ENCODE peak calls at places on chromosomes 13 and 19, in five cellular contexts. T is suprapubic skin, K is ovary, M is A549, E is transverse colon. B is an unnamed sample. For H3K4me1, the result is how much of the 10 kb centered on the place peaks cover.

GRCh38 chr19:6766357-6767080 is 716 bp downstream of the SH2D3A start:
- DNase-seq in T (no peak), M (peak), E (no peak), K (no peak), B (no peak)

GRCh38 chr13:41389580-41389979 is 67.8 kb upstream of the RGCC start:
- DNase-seq in K (no peak), T (no peak), M (no peak), E (no peak), B (no peak)

GRCh38 chr19:58332697-58333096 is 5.9 kb downstream of the ZSCAN22 start:
- DNase-seq in E (no peak), K (no peak), M (no peak), T (no peak), B (no peak)

GRCh38 chr19:35704218-35704617 is at the start of gene ZBTB32:
- DNase-seq in T (no peak), M (no peak), K (peak), E (peak), B (no peak)

GRCh38 chr13:95641961-95642621 is 2.4 kb downstream of the DZIP1 start:
- DNase-seq in K (peak), E (peak), M (no peak), T (no peak), B (no peak)

GRCh38 chr19:47111081-47111589 is 2.4 kb downstream of the ZC3H4 start:
- DNase-seq in E (peak), M (no peak), K (peak), T (no peak), B (no peak)

GRCh38 chr19:44684892-44685847 is 13.8 kb upstream of the CEACAM16 start:
- DNase-seq in M (peak), E (peak), K (no peak), T (no peak), B (no peak)

GRCh38 chr13:76687467-76687866 is 198.7 kb downstream of the KCTD12 start:
- DNase-seq in M (no peak), T (no peak), K (no peak), E (no peak), B (no peak)

GRCh38 chr19:49985926-49986325 is 25.0 kb upstream of the SIGLEC11 start:
- DNase-seq in E (no peak), M (no peak), T (no peak), K (no peak), B (no peak)

GRCh38 chr13:35512271-35512920 is 35.9 kb upstream of the MAB21L1 start:
- DNase-seq in M (no peak), E (no peak), K (peak), T (no peak), B (no peak)

GRCh38 chr19:7074705-7075282 is 5.3 kb downstream of the ZNF557 start:
- DNase-seq in T (no peak), E (no peak), K (no peak), M (no peak), B (no peak)

GRCh38 chr19:17103177-17103576 is 27.6 kb downstream of the MYO9B start:
- DNase-seq in K (no peak), T (no peak), E (peak), M (peak), B (no peak)

GRCh38 chr19:32358311-32358710 is 12.9 kb downstream of the ZNF507 start:
- DNase-seq in E (no peak), K (no peak), M (no peak), T (no peak), B (no peak)

GRCh38 chr19:10815969-10816635 is 19.9 kb downstream of the TMED1 start:
- DNase-seq in E (no peak), K (no peak), T (no peak), M (no peak), B (no peak)

GRCh38 chr19:35341565-35342225 is 6.0 kb upstream of the FFAR1 start:
- DNase-seq in E (no peak), T (no peak), K (no peak), M (no peak), B (no peak)

GRCh38 chr13:46575843-46576242 is 22.9 kb downstream of the LRCH1 start:
- DNase-seq in K (no peak), M (peak), T (no peak), E (no peak), B (no peak)

GRCh38 chr19:42140125-42140754 is 8.0 kb upstream of the POU2F2 start:
- DNase-seq in M (peak), E (peak), K (peak), T (no peak), B (no peak)

GRCh38 chr19:2550431-2551171 is 74.7 kb downstream of the GADD45B start:
- DNase-seq in K (no peak), T (no peak), M (no peak), E (no peak), B (no peak)

GRCh38 chr13:96809366-96810096 is 184.7 kb downstream of the OXGR1 start:
- DNase-seq in K (no peak), T (no peak), E (no peak), M (no peak), B (no peak)

GRCh38 chr19:11450570-11451326 is 15.3 kb downstream of the PRKCSH start:
- DNase-seq in E (no peak), K (peak), M (no peak), T (no peak), B (no peak)

GRCh38 chr13:97506511-97506910 is 72.5 kb downstream of the RAP2A start:
- DNase-seq in K (no peak), E (no peak), M (no peak), T (no peak), B (no peak)

GRCh38 chr19:2636142-2636896 is 66.2 kb downstream of the GNG7 start:
- DNase-seq in T (no peak), M (no peak), E (no peak), K (no peak), B (no peak)

GRCh38 chr19:28264556-28264955 is 948.4 kb downstream of the UQCRFS1 start:
- DNase-seq in K (no peak), T (no peak), M (no peak), E (no peak), B (no peak)

GRCh38 chr19:35828694-35829301 is 16.2 kb upstream of the PRODH2 start:
- DNase-seq in T (no peak), M (peak), E (peak), K (peak), B (peak)

GRCh38 chr19:19049406-19049805 is 14.4 kb upstream of the SLC25A42 start:
- DNase-seq in K (no peak), T (no peak), M (no peak), E (no peak), B (no peak)

GRCh38 chr19:49447485-49448431 is 3.9 kb downstream of the PIH1D1 start:
- DNase-seq in E (no peak), T (no peak), M (peak), K (peak), B (no peak)

GRCh38 chr19:47507031-47507430 is 7.8 kb downstream of the NAPA start:
- DNase-seq in T (no peak), K (no peak), M (no peak), E (no peak), B (no peak)

GRCh38 chr13:24540236-24541126 is 27.9 kb upstream of the PARP4 start:
- DNase-seq in T (no peak), M (peak), E (no peak), K (no peak), B (no peak)

GRCh38 chr13:40456397-40456958 is 210.0 kb downstream of the FOXO1 start:
- DNase-seq in K (no peak), M (no peak), T (no peak), E (no peak), B (no peak)

GRCh38 chr13:30148791-30149190 is 158.6 kb downstream of the KATNAL1 start:
- DNase-seq in M (no peak), E (no peak), K (no peak), T (no peak), B (no peak)

GRCh38 chr19:28485300-28485699 is 727.7 kb downstream of the UQCRFS1 start:
- DNase-seq in E (peak), K (no peak), M (no peak), T (no peak), B (peak)

GRCh38 chr13:114334305-114335053 is 20.2 kb downstream of the CHAMP1 start:
- DNase-seq in M (no peak), T (no peak), K (no peak), E (no peak), B (no peak)

GRCh38 chr13:23384111-23384510 is 49.4 kb downstream of the SACS start:
- DNase-seq in K (no peak), E (no peak), T (no peak), M (peak), B (no peak)

GRCh38 chr13:64551755-64552154 is 2678.4 kb downstream of the PCDH9 start:
- DNase-seq in M (peak), E (no peak), K (no peak), T (no peak), B (no peak)

GRCh38 chr13:91166714-91167511 is 180.6 kb upstream of the MIR17HG start:
- DNase-seq in M (no peak), K (no peak), E (no peak), T (no peak), B (no peak)
- TF ChIP-seq EP300 in M (no peak), K (no peak), E (no peak), T (no peak), B (no peak)

GRCh38 chr19:45876161-45876410 is 9.9 kb downstream of the IRF2BP1 start:
- DNase-seq in E (no peak), T (no peak), M (no peak), K (no peak), B (no peak)

GRCh38 chr19:45874620-45874966 is 10.5 kb downstream of the FOXA3 start:
- DNase-seq in K (no peak), T (no peak), M (no peak), E (no peak), B (no peak)

GRCh38 chr19:45878043-45878794 is 7.7 kb downstream of the IRF2BP1 start:
- DNase-seq in E (peak), T (no peak), M (no peak), K (no peak), B (no peak)

GRCh38 chr19:45879055-45879454 is 6.9 kb downstream of the IRF2BP1 start:
- DNase-seq in M (no peak), K (no peak), E (no peak), T (no peak), B (no peak)

DNA sequence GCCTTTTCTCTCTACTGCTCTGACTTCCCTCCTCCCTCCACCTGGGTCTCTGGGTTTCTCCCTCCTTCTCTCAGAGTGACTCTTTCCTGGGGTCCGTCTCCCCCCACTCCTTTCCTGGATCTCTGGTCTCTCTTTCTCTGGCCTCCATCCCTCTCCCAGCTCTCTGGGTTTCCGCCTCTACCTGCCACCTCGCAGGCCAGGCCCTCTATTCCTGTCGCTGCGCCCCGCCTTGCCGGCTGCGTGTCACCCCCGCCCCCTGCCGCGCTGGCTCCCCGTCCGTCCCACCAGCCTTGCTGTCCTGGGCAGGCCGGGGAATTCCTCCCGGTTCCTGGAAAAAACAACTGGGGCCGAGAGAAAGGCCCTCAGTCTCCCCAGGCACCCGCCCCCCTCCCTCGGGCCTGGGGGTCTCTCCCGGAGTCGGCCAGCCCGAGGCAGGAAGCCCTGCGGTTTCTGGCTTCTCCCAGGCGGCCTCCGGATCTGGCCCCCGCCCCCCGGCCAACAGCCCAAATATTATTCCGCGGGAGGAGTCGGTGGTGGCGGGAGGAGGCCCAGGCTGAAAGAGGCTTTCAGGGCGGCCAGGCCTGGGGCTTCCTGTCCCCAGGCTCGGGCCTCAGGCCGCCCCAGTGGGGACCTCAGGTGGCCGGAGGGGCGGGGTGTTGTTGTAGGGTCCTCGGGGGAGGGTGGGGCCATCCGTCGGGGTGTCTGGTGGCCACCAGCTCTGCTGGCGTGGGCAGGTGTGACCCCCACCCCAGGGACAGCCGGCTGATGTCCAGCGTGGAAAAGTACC is 9.3 kb downstream of the IRF2BP1 start:
- DNase-seq in T (no peak), K (peak), E (peak), M (no peak), B (peak)
- TF ChIP-seq POLR2A in T (no peak), K (no peak), E (peak), M (no peak), B (no peak)

DNA sequence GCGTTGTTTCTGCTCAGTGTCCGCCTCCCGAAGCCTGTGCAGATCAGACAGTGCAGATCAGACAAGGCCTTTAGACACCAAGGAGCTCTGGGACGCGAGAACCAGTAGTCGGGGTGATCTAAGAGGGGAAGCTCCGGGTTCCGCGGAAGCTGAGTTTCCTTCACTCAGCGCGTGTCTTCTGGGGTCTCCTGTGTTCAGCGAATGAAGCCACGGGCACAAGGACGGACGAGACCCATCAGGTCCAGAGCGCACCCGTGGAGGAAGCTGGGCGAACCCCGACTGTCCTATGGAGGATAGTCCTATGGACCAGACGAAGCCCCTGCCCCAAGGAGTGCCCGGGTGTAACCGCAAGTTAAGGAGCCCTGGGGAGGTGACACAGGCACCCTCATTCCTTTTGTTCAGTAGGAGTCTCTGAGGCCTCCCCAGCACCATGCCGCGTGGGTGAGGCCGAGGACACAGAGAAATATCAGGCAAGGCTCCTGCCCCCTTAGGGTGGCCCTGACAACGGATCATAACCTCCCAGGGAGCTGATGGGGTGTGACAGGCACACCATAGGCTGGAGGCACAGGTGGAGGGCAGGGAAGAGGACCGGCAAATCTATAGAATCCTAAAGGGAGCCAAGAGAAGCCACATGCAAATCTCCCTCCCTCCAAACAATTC is 614 bp upstream of the TMEM238 start:
- DNase-seq in T (no peak), K (peak), E (peak), M (no peak), B (no peak)
- H3K4me1 ChIP-seq in T (under half), K (under half), E (under half), M (under half), B (under half)

GRCh38 chr19:38529610-38530009 is 88.1 kb downstream of the MAP4K1 start:
- DNase-seq in K (no peak), T (no peak), E (no peak), M (no peak), B (no peak)
- TF ChIP-seq EP300 in K (no peak), T (no peak), E (no peak), M (no peak), B (no peak)

GRCh38 chr13:44436589-44437337 is 63.1 kb downstream of the SERP2 start:
- DNase-seq in M (peak), T (peak), K (peak), E (peak), B (peak)
- TF ChIP-seq POLR2A in M (peak), T (peak), K (peak), E (peak), B (peak)

DNA sequence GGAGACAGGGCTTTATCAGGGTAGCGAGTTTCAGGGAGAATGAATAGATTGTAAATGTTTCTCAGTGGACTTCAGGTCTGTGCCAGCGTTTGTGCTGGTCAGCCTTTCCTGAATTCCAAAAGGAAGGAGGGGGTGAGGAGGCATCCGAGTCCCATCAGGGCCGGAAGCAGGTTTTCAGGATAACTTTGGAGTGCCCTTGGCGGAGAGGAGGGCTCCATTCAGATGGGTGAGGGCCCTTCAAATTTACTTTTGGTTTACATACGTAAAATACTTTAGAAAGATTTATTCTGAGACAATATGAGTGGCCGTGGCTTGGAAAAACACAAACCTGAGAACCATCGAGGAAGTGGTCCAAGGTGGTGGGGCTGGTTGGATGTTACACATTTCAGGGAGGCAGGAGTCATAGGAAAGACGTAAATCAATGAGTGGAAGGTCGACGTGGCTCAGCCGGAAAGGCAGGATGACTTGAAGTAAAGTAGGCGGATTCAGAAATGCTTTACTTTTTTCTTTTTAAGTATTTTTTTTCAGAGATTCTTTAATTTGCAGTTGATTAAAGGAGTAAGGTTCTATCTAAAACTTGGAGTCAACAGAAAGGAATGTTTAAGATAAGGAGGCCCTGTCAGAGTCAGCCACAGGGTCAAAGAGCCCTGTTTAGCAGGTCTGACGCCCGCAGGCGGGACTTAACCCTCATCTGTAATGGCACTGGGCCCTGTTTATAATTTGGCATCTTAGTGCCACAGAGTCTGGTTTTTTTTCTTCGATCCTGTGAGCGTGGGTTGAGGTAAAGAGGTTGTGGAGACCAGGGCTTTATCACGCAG is 32.8 kb downstream of the ATP11A start:
- DNase-seq in T (peak), M (peak), K (peak), E (no peak), B (no peak)
- H3K4me1 ChIP-seq in T (under half), M (under half), K (under half), E (under half), B (under half)

GRCh38 chr13:31699650-31700049 is 39.7 kb upstream of the RXFP2 start:
- DNase-seq in K (no peak), E (no peak), T (no peak), M (no peak), B (no peak)
- TF ChIP-seq EP300 in K (no peak), E (no peak), T (no peak), M (no peak), B (no peak)

GRCh38 chr13:98782654-98783053 is 30.2 kb upstream of the SLC15A1 start:
- DNase-seq in M (no peak), K (no peak), E (no peak), T (no peak), B (no peak)

GRCh38 chr13:98780972-98781869 is 28.7 kb upstream of the SLC15A1 start:
- DNase-seq in T (no peak), E (no peak), M (no peak), K (no peak), B (no peak)

GRCh38 chr13:98783856-98784478 is 31.5 kb upstream of the SLC15A1 start:
- DNase-seq in E (no peak), T (no peak), M (no peak), K (no peak), B (no peak)

GRCh38 chr13:98780451-98780850 is 28.0 kb upstream of the SLC15A1 start:
- DNase-seq in E (no peak), T (no peak), K (no peak), M (no peak), B (no peak)

GRCh38 chr13:98781905-98782304 is 29.4 kb upstream of the SLC15A1 start:
- DNase-seq in E (no peak), K (no peak), T (no peak), M (no peak), B (no peak)
- TF ChIP-seq POLR2A in E (no peak), K (no peak), T (no peak), M (no peak), B (no peak)